ENCODE peak calls at places on chromosomes 5 and 9, in seven cellular contexts. X, P, J, V, D, Z and I are unnamed samples.

GRCh38 chr5:130035388-130035787 is 131.1 kb downstream of the CHSY3 start:
- DNase-seq in X (no peak), P (no peak), J (no peak), V (no peak), D (no peak), Z (no peak), I (no peak)

GRCh38 chr9:17229945-17230560 is 95.2 kb downstream of the CNTLN start:
- DNase-seq in X (no peak), P (no peak), J (no peak), V (no peak), D (no peak), Z (no peak), I (no peak)

GRCh38 chr5:83563631-83564030 is 92.1 kb downstream of the VCAN start:
- DNase-seq in X (no peak), P (no peak), J (no peak), V (no peak), D (peak; percentile 47), Z (no peak), I (peak; percentile 45)

GRCh38 chr5:124289641-124290201 is 456.7 kb downstream of the ZNF608 start:
- DNase-seq in X (no peak), P (peak; percentile 7), J (peak; percentile 49), V (no peak), D (no peak), Z (no peak), I (no peak)

GRCh38 chr9:105148328-105149006 is 96.0 kb upstream of the SLC44A1 start:
- DNase-seq in X (no peak), P (no peak), J (peak; percentile 51), V (no peak), D (no peak), Z (no peak), I (no peak)

GRCh38 chr5:127392762-127393161 is 102.2 kb downstream of the MEGF10 start:
- DNase-seq in X (no peak), P (peak; percentile 3), J (no peak), V (no peak), D (no peak), Z (no peak), I (no peak)

GRCh38 chr9:104748359-104749031 is 1.0 kb downstream of the NIPSNAP3A start:
- DNase-seq in X (no peak), P (peak; percentile 17), J (no peak), V (no peak), D (peak; percentile 26), Z (no peak), I (peak; percentile 43)

GRCh38 chr9:133960568-133961129 is 31.5 kb downstream of the VAV2 start:
- DNase-seq in X (no peak), P (no peak), J (peak; percentile 50), V (no peak), D (no peak), Z (no peak), I (no peak)

GRCh38 chr9:21709464-21710058 is 92.9 kb upstream of the MTAP start:
- DNase-seq in X (no peak), P (peak; percentile 69), J (peak; percentile 78), V (no peak), D (peak; percentile 43), Z (peak; percentile 64), I (peak; percentile 73)

GRCh38 chr9:33158555-33159057 is 8.5 kb downstream of the B4GALT1 start:
- DNase-seq in X (no peak), P (peak; percentile 28), J (no peak), V (peak; percentile 78), D (no peak), Z (no peak), I (no peak)

GRCh38 chr5:151107738-151108520 is 27.1 kb upstream of the TNIP1 start:
- DNase-seq in X (peak; percentile 44), P (no peak), J (no peak), V (no peak), D (peak; percentile 63), Z (peak; percentile 41), I (peak; percentile 63)

GRCh38 chr5:151107084-151107483 is 26.2 kb upstream of the TNIP1 start:
- DNase-seq in X (no peak), P (no peak), J (no peak), V (no peak), D (no peak), Z (no peak), I (no peak)

GRCh38 chr5:151108566-151108965 is 27.7 kb upstream of the TNIP1 start:
- DNase-seq in X (no peak), P (no peak), J (no peak), V (no peak), D (no peak), Z (no peak), I (no peak)

GRCh38 chr5:151110992-151111391 is 30.2 kb upstream of the TNIP1 start:
- DNase-seq in X (no peak), P (no peak), J (no peak), V (no peak), D (no peak), Z (no peak), I (no peak)

GRCh38 chr5:151110122-151110681 is 29.4 kb upstream of the TNIP1 start:
- DNase-seq in X (no peak), P (no peak), J (no peak), V (no peak), D (no peak), Z (no peak), I (no peak)
- H3K4me3 ChIP-seq in X (no peak overlapping the region), P (no peak overlapping the region), J (no peak overlapping the region), V (no peak overlapping the region), D (no peak overlapping the region), Z (no peak overlapping the region), I (no peak overlapping the region)

GRCh38 chr9:5430912-5431311 is 6.8 kb downstream of the PLGRKT start:
- DNase-seq in X (no peak), P (no peak), J (no peak), V (no peak), D (no peak), Z (no peak), I (no peak)
- TF ChIP-seq CTCF in X (peak; percentile 11), P (no peak), J (no peak), V (no peak), D (no peak), Z (peak; percentile 42), I (peak; percentile 15)

DNA sequence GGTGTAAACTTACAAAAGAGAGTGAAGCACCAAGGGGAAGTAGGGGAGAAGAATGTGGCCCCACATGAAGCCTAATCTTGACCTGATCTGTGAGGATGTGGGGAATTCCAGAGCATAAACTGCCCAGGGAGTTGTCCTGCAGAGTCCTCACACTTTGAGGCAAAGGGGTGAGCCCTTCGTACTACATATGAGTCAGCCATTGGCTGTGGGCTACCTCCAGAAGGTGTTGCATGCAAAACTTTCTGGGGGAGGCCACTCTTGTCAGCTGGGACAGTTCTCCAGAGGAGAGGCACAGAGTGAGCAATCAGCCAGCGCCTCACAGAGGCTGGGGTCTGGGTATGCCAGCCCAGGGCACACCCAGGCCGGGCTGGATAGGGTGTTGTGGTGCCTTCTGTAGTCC is 98.1 kb upstream of the NMUR2 start:
- DNase-seq in X (no peak), P (no peak), J (no peak), V (no peak), D (no peak), Z (no peak), I (no peak)
- H3K4me3 ChIP-seq in X (no peak overlapping the region), P (no peak overlapping the region), J (no peak overlapping the region), V (no peak overlapping the region), D (no peak overlapping the region), Z (no peak overlapping the region), I (no peak overlapping the region)

DNA sequence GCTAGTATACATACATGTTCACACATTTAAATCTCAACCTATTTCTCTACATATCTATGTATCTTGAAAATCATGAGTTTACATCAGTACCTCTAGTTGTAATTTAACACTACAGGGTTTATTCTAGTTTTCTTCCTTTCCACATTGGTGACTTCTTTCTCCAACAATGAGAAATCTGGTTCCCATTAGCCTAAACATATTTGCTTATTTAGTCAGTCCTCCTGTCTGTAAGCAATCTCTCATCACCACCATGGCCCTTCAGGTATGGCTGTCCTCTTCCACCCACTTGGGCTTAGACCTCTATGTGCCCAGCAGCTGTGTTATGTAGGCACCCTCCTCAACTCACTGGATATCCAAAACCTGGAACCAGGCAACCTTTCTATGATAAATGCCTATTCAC is 8.0 kb upstream of the SPATA31D1 start:
- DNase-seq in X (no peak), P (no peak), J (no peak), V (no peak), D (peak; percentile 30), Z (no peak), I (no peak)
- TF ChIP-seq CTCF in X (no peak), P (no peak), J (no peak), V (no peak), D (no peak), Z (no peak), I (no peak)

GRCh38 chr9:136714096-136714875 is 1.9 kb downstream of the DIPK1B start:
- DNase-seq in X (no peak), P (no peak), J (no peak), V (no peak), D (no peak), Z (no peak), I (no peak)
- H3K4me3 ChIP-seq in X (no peak overlapping the region), P (peak overlapping the region; percentile 77), J (no peak overlapping the region), V (no peak overlapping the region), D (no peak overlapping the region), Z (no peak overlapping the region), I (no peak overlapping the region)

DNA sequence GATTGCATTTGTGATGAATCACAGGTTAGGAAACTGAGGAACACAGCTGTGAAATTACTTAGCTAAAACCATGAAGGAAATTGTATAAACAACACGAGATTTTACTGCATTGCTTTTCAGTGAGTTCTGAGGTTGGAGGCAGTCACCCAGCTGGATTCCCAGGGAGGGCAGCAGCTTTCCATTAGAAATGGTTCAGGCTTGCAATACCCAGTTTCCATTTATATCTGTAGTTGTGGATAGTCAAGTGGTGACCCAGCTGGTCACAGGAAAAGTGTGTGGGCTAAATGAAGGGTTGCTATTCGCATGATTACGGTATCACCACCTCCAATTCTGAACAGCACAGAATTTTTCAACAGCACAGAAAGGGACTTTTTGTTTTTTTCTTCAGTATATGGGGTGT is 34.3 kb upstream of the SPATA31D4 start:
- DNase-seq in X (peak; percentile 16), P (no peak), J (no peak), V (no peak), D (peak; percentile 49), Z (no peak), I (no peak)
- TF ChIP-seq CTCF in X (no peak), P (no peak), J (no peak), V (no peak), D (no peak), Z (no peak), I (no peak)

DNA sequence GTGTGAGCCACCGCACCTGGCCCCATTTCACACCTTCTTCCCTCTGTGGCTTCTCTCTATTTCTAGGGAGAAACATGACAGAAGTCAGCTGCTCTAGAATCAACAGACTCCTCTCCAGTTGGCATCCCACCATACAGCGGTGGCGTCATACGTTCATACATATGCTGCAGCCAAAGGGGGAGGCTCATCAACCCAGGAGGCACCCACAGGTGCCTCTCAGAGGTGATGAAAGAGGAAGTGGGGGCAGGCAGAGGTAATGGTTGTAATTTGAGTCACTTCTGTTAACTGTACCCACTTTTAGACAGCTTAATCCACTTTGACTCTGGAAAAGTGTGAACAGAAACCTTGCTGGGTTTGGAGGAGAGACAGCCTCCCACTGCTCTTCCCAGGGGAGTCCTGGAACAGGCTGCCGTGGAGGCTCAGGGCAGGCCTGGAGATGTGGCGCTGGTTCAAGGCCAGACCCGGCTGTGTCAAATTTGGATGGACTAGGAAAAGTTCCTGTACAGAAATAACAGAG is 47.3 kb upstream of the SUB1 start:
- DNase-seq in X (no peak), P (peak; percentile 76), J (no peak), V (peak; percentile 62), D (no peak), Z (no peak), I (no peak)
- H3K4me3 ChIP-seq in X (no peak overlapping the region), P (no peak overlapping the region), J (no peak overlapping the region), V (no peak overlapping the region), D (no peak overlapping the region), Z (no peak overlapping the region), I (no peak overlapping the region)